ENCODE peak calls at places on chromosomes 7 and 10, in five cellular contexts. X is astrocyte of the spinal cord, Y is suprapubic skin, Z is upper lobe of right lung, F is ELF-1. C is an unnamed sample.

GRCh38 chr10:5943536-5943935 is 33.8 kb downstream of the IL15RA start:
- DNase-seq in X (peak), Y (no peak), Z (peak), F (peak), C (no peak)

GRCh38 chr10:61899997-61900828 is 1.3 kb upstream of the ARID5B start:
- DNase-seq in X (peak), Y (no peak), Z (peak), F (peak), C (peak)

GRCh38 chr10:69684020-69684980 is 54.3 kb downstream of the FAM241B start:
- DNase-seq in X (peak), Y (peak), Z (peak), F (peak), C (no peak)

GRCh38 chr7:143360788-143361551 is 1.5 kb downstream of the FAM131B start:
- DNase-seq in X (no peak), Y (no peak), Z (no peak), F (no peak), C (no peak)

GRCh38 chr7:151304856-151305255 is 36.8 kb upstream of the NUB1 start:
- DNase-seq in X (peak), Y (no peak), Z (no peak), F (peak), C (no peak)

GRCh38 chr10:13271552-13272163 is 28.2 kb downstream of the PHYH start:
- DNase-seq in X (no peak), Y (no peak), Z (peak), F (peak), C (peak)

GRCh38 chr10:93893646-93894515 is at the start of gene SLC35G1:
- DNase-seq in X (peak), Y (no peak), Z (peak), F (peak), C (peak)

GRCh38 chr7:80923211-80923612 is 4.4 kb upstream of the SEMA3C start:
- DNase-seq in X (no peak), Y (no peak), Z (no peak), F (no peak), C (no peak)

GRCh38 chr10:121753726-121754476 is 155.7 kb upstream of the FGFR2 start:
- DNase-seq in X (peak), Y (no peak), Z (no peak), F (no peak), C (peak)

GRCh38 chr7:158698657-158699195 is 5.9 kb downstream of the NCAPG2 start:
- DNase-seq in X (no peak), Y (no peak), Z (no peak), F (no peak), C (no peak)

GRCh38 chr7:114181280-114181679 is 233.3 kb upstream of the FOXP2 start:
- DNase-seq in X (no peak), Y (no peak), Z (no peak), F (no peak), C (no peak)

GRCh38 chr10:102024799-102025198 is 31.2 kb downstream of the ARMH3 start:
- DNase-seq in X (no peak), Y (no peak), Z (no peak), F (no peak), C (no peak)

GRCh38 chr10:77524300-77524711 is 113.3 kb downstream of the KCNMA1 start:
- DNase-seq in X (peak), Y (no peak), Z (no peak), F (no peak), C (peak)

GRCh38 chr7:126657137-126657536 is 595.6 kb downstream of the GRM8 start:
- DNase-seq in X (no peak), Y (no peak), Z (no peak), F (no peak), C (no peak)

GRCh38 chr7:79495544-79496272 is 42.2 kb upstream of the MAGI2 start:
- DNase-seq in X (peak), Y (no peak), Z (no peak), F (no peak), C (peak)

GRCh38 chr10:22712959-22713852 is 1.2 kb downstream of the PIP4K2A start:
- DNase-seq in X (peak), Y (no peak), Z (peak), F (peak), C (peak)

GRCh38 chr7:116075351-116076145 is 45.0 kb upstream of the TFEC start:
- DNase-seq in X (peak), Y (no peak), Z (peak), F (peak), C (no peak)

GRCh38 chr10:108049668-108050067 is 885.2 kb upstream of the SORCS1 start:
- DNase-seq in X (no peak), Y (no peak), Z (no peak), F (no peak), C (no peak)

GRCh38 chr10:65313406-65313805 is 1612.4 kb upstream of the LRRTM3 start:
- DNase-seq in X (peak), Y (no peak), Z (no peak), F (no peak), C (no peak)

GRCh38 chr10:132983250-132984007 is 41.1 kb upstream of the CFAP46 start:
- DNase-seq in X (no peak), Y (no peak), Z (peak), F (no peak), C (no peak)

GRCh38 chr7:133836666-133837065 is 290.5 kb upstream of the LRGUK start:
- DNase-seq in X (no peak), Y (no peak), Z (no peak), F (no peak), C (no peak)